ENCODE peak calls at places on chromosome 18, in five cellular contexts. V, X, U, S and Q are unnamed samples.

GRCh38 chr18:13447621-13448020 is 229.1 kb downstream of the LDLRAD4 start:
- DNase-seq in S (no peak), U (no peak), X (peak; percentile 65), V (peak; percentile 84), Q (no peak)

GRCh38 chr18:48605408-48605845 is 66.6 kb downstream of the CTIF start:
- DNase-seq in U (no peak), X (peak; percentile 95), S (no peak), V (peak; percentile 67), Q (no peak)

GRCh38 chr18:69770206-69770605 is 177.5 kb downstream of the CD226 start:
- DNase-seq in V (no peak), S (no peak), U (no peak), X (no peak), Q (no peak)

GRCh38 chr18:3248062-3248669 is 565 bp downstream of the MYL12A start:
- DNase-seq in V (peak; percentile 74), S (no peak), X (no peak), U (no peak), Q (no peak)

GRCh38 chr18:27844416-27844792 is 332.5 kb downstream of the CDH2 start:
- DNase-seq in S (no peak), X (no peak), V (no peak), U (no peak), Q (no peak)

GRCh38 chr18:62612246-62612645 is 89.4 kb downstream of the ZCCHC2 start:
- DNase-seq in V (no peak), X (peak; percentile 53), S (no peak), U (no peak), Q (no peak)

GRCh38 chr18:24968233-24968775 is 383.7 kb downstream of the ZNF521 start:
- DNase-seq in U (no peak), S (no peak), X (no peak), V (no peak), Q (no peak)

GRCh38 chr18:3054214-3054613 is 41.3 kb upstream of the LPIN2 start:
- DNase-seq in U (no peak), V (no peak), S (no peak), X (no peak), Q (no peak)

GRCh38 chr18:58277457-58277739 is 233.4 kb downstream of the NEDD4L start:
- DNase-seq in V (no peak), S (no peak), X (no peak), U (no peak), Q (no peak)

GRCh38 chr18:22552254-22552653 is 134.5 kb upstream of the CTAGE1 start:
- DNase-seq in S (no peak), U (no peak), X (no peak), V (peak; percentile 30), Q (no peak)

GRCh38 chr18:10752407-10752806 is 226.6 kb downstream of the NAPG start:
- DNase-seq in U (no peak), S (no peak), V (no peak), X (no peak), Q (no peak)

GRCh38 chr18:51437280-51438271 is 240.1 kb upstream of the MEX3C start:
- DNase-seq in X (no peak), S (no peak), V (no peak), U (no peak), Q (no peak)

GRCh38 chr18:46174317-46175039 is 70.3 kb downstream of the HAUS1 start:
- DNase-seq in S (peak; percentile 26), X (peak; percentile 77), U (peak; percentile 34), V (peak; percentile 34), Q (peak; percentile 9)

GRCh38 chr18:24488824-24489493 is 28.5 kb downstream of the HRH4 start:
- DNase-seq in X (no peak), V (peak; percentile 43), S (peak; percentile 14), U (no peak), Q (no peak)

GRCh38 chr18:39604836-39605235 is 2039.2 kb upstream of the CELF4 start:
- DNase-seq in V (peak; percentile 61), S (no peak), X (no peak), U (no peak), Q (no peak)

GRCh38 chr18:22283397-22283796 is 114.0 kb downstream of the GATA6 start:
- DNase-seq in X (no peak), V (no peak), S (no peak), U (no peak), Q (no peak)

GRCh38 chr18:38576915-38577314 is 1011.3 kb upstream of the CELF4 start:
- DNase-seq in U (no peak), V (no peak), S (no peak), X (no peak), Q (no peak)

GRCh38 chr18:23033079-23033478 is 100.0 kb downstream of the RBBP8 start:
- DNase-seq in X (no peak), U (no peak), V (peak; percentile 6), S (no peak), Q (peak; percentile 16)

GRCh38 chr18:80105369-80106167 is 3.5 kb upstream of the ADNP2 start:
- DNase-seq in S (no peak), U (no peak), X (no peak), V (no peak), Q (no peak)

GRCh38 chr18:43662657-43663056 is 385.4 kb upstream of the SYT4 start:
- DNase-seq in X (no peak), V (no peak), S (no peak), U (no peak), Q (no peak)

GRCh38 chr18:621181-621580 is 24.4 kb downstream of the CLUL1 start:
- DNase-seq in X (no peak), S (no peak), V (no peak), U (no peak), Q (no peak)

GRCh38 chr18:47265197-47265596 is 13.7 kb upstream of the SKOR2 start:
- DNase-seq in X (no peak), S (no peak), U (no peak), V (peak; percentile 37), Q (no peak)

GRCh38 chr18:76005632-76006031 is 489.4 kb downstream of the ZNF516 start:
- DNase-seq in S (no peak), V (no peak), X (no peak), U (no peak), Q (no peak)

GRCh38 chr18:51397347-51397962 is 200.0 kb upstream of the MEX3C start:
- DNase-seq in U (no peak), V (no peak), S (no peak), X (no peak), Q (no peak)

GRCh38 chr18:3554091-3554601 is 104.2 kb downstream of the TGIF1 start:
- DNase-seq in V (no peak), U (no peak), S (no peak), X (peak; percentile 89), Q (no peak)

GRCh38 chr18:25896178-25896780 is 194.1 kb downstream of the SS18 start:
- DNase-seq in S (no peak), X (peak; percentile 53), V (peak; percentile 73), U (no peak), Q (peak; percentile 14)

GRCh38 chr18:50928551-50928950 is 39.3 kb upstream of the ELAC1 start:
- DNase-seq in V (no peak), U (no peak), X (no peak), S (no peak), Q (no peak)

GRCh38 chr18:49766646-49767045 is 46.7 kb downstream of the ACAA2 start:
- DNase-seq in U (no peak), V (no peak), S (no peak), X (no peak), Q (no peak)

GRCh38 chr18:13791181-13791580 is 32.8 kb upstream of the MC5R start:
- DNase-seq in X (no peak), S (no peak), U (no peak), V (no peak), Q (no peak)

GRCh38 chr18:36186461-36187137 is 698 bp upstream of the MOCOS start:
- DNase-seq in S (peak; percentile 35), X (peak; percentile 71), U (no peak), V (no peak), Q (no peak)

GRCh38 chr18:50393802-50394201 is 19.0 kb downstream of the SKA1 start:
- DNase-seq in V (no peak), S (no peak), U (no peak), X (no peak), Q (no peak)

GRCh38 chr18:45774065-45774521 is 50.1 kb downstream of the SLC14A1 start:
- DNase-seq in X (no peak), U (no peak), V (peak; percentile 17), S (peak; percentile 28), Q (peak; percentile 81)

GRCh38 chr18:60549338-60549960 is 176.9 kb upstream of the MC4R start:
- DNase-seq in S (peak; percentile 1), V (peak; percentile 75), X (peak; percentile 53), U (no peak), Q (peak; percentile 11)

GRCh38 chr18:59961086-59961485 is 61.3 kb downstream of the PMAIP1 start:
- DNase-seq in X (no peak), V (no peak), U (no peak), S (no peak), Q (peak; percentile 8)

GRCh38 chr18:60889442-60889841 is 443.8 kb upstream of the CDH20 start:
- DNase-seq in S (no peak), X (no peak), V (no peak), U (no peak), Q (no peak)

GRCh38 chr18:79458131-79458838 is 62.6 kb downstream of the NFATC1 start:
- DNase-seq in V (peak; percentile 79), S (no peak), X (no peak), U (peak; percentile 29), Q (no peak)

GRCh38 chr18:31723998-31724711 is 36.5 kb downstream of the SLC25A52 start:
- DNase-seq in V (peak; percentile 5), S (peak; percentile 26), X (no peak), U (no peak), Q (peak; percentile 44)